ENCODE peak calls at places on chromosomes 11 and 22, in four cellular contexts. V, R, Z and P are unnamed samples.

GRCh38 chr11:356610-357009 is 12.7 kb upstream of the B4GALNT4 start:
- DNase-seq in Z (no peak), R (no peak), V (no peak), P (no peak)

GRCh38 chr22:35023692-35024363 is 42.1 kb upstream of the ISX start:
- DNase-seq in R (peak; percentile 34), V (peak; percentile 73), Z (peak; percentile 52), P (peak; percentile 42)

GRCh38 chr11:64743591-64744543 is at the start of gene RASGRP2:
- DNase-seq in Z (no peak), R (peak; percentile 37), V (peak; percentile 87), P (no peak)

GRCh38 chr11:65776196-65776595 is 4.6 kb downstream of the AP5B1 start:
- DNase-seq in R (no peak), V (no peak), Z (no peak), P (no peak)

GRCh38 chr11:2447253-2447950 is 2.6 kb downstream of the KCNQ1 start:
- DNase-seq in R (no peak), V (no peak), Z (no peak), P (no peak)

GRCh38 chr11:73384871-73385692 is 8.9 kb downstream of the RELT start:
- DNase-seq in R (peak; percentile 18), V (peak; percentile 81), Z (no peak), P (no peak)

GRCh38 chr11:6900327-6900999 is 8.2 kb upstream of the OR2D2 start:
- DNase-seq in V (no peak), Z (no peak), R (peak; percentile 2), P (no peak)

GRCh38 chr22:38239101-38239761 is 33.6 kb downstream of the TMEM184B start:
- DNase-seq in V (no peak), R (peak; percentile 98), Z (peak; percentile 95), P (peak; percentile 63)

GRCh38 chr22:17562906-17563870 is at the start of gene SLC25A18:
- DNase-seq in V (no peak), R (no peak), Z (no peak), P (no peak)

GRCh38 chr11:108586600-108586999 is 7.0 kb downstream of the EXPH5 start:
- DNase-seq in V (no peak), Z (no peak), R (no peak), P (no peak)

GRCh38 chr11:57647368-57647767 is 2.3 kb downstream of the YPEL4 start:
- DNase-seq in Z (no peak), V (no peak), R (no peak), P (no peak)

GRCh38 chr22:39967996-39968968 is 8.1 kb downstream of the TMA7B start:
- DNase-seq in V (no peak), Z (no peak), R (no peak), P (no peak)

GRCh38 chr11:120811199-120811598 is 212.7 kb upstream of the TBCEL start:
- DNase-seq in V (no peak), Z (no peak), R (no peak), P (no peak)

GRCh38 chr11:70630816-70631623 is 232.7 kb downstream of the CTTN start:
- DNase-seq in Z (no peak), V (no peak), R (no peak), P (no peak)

GRCh38 chr11:67665537-67666302 is 8.7 kb downstream of the ALDH3B2 start:
- DNase-seq in V (peak; percentile 33), Z (no peak), R (no peak), P (no peak)

GRCh38 chr22:20206709-20207215 is 55.9 kb upstream of the CCDC188 start:
- DNase-seq in R (peak; percentile 32), Z (peak; percentile 43), V (peak; percentile 48), P (no peak)

GRCh38 chr11:132312616-132313210 is 942.3 kb downstream of the NTM start:
- DNase-seq in Z (peak; percentile 69), R (peak; percentile 29), V (peak; percentile 52), P (peak; percentile 80)

GRCh38 chr22:46536559-46537220 is 730 bp downstream of the CELSR1 start:
- DNase-seq in V (peak; percentile 74), R (no peak), Z (no peak), P (no peak)

GRCh38 chr11:113603277-113604059 is 102.6 kb downstream of the TMPRSS5 start:
- DNase-seq in R (peak; percentile 41), V (no peak), Z (peak; percentile 12), P (peak; percentile 98)

GRCh38 chr11:102664001-102664752 is 39.0 kb upstream of the MMP20 start:
- DNase-seq in V (no peak), R (peak; percentile 17), Z (no peak), P (peak; percentile 18)

GRCh38 chr11:43944761-43945311 is 2.4 kb downstream of the C11orf96 start:
- DNase-seq in R (peak; percentile 41), Z (peak; percentile 42), V (peak; percentile 87), P (no peak)

GRCh38 chr11:94639901-94640721 is 72.9 kb downstream of the PIWIL4 start:
- DNase-seq in V (no peak), Z (no peak), R (no peak), P (no peak)

GRCh38 chr11:17839973-17840611 is 105.5 kb downstream of the KCNC1 start:
- DNase-seq in R (no peak), Z (peak; percentile 87), V (no peak), P (peak; percentile 42)